ENCODE peak calls at places on chromosomes 6 and 20, in ten cellular contexts. One of them, this sample, is unnamed.

GRCh38 chr6:161257778-161258457 is 15.9 kb downstream of the AGPAT4 start:
- DNase-seq in fibroblast of lung: peak; percentile 99
- DNase-seq in astrocyte of the spinal cord: peak; percentile 97
- DNase-seq in CD4-positive, alpha-beta memory T cell: no peak
- DNase-seq in OCI-LY7: no peak
- DNase-seq in testis: no peak
- DNase-seq in transverse colon: no peak
- DNase-seq in skeletal muscle cell: peak; percentile 93
- DNase-seq in right lobe of liver: no peak
- DNase-seq in CD4-positive, CD25-positive, alpha-beta regulatory T cell: no peak
- DNase-seq in this sample: no peak

GRCh38 chr20:50111120-50111828 is 1.7 kb downstream of the UBE2V1 start:
- DNase-seq in fibroblast of lung: no peak
- DNase-seq in astrocyte of the spinal cord: peak; percentile 65
- DNase-seq in CD4-positive, alpha-beta memory T cell: no peak
- DNase-seq in OCI-LY7: no peak
- DNase-seq in testis: no peak
- DNase-seq in transverse colon: no peak
- DNase-seq in skeletal muscle cell: no peak
- DNase-seq in right lobe of liver: no peak
- DNase-seq in CD4-positive, CD25-positive, alpha-beta regulatory T cell: peak; percentile 31
- DNase-seq in this sample: no peak

GRCh38 chr6:55141611-55142010 is 32.7 kb upstream of the HCRTR2 start:
- DNase-seq in fibroblast of lung: peak; percentile 42
- DNase-seq in astrocyte of the spinal cord: no peak
- DNase-seq in CD4-positive, alpha-beta memory T cell: no peak
- DNase-seq in OCI-LY7: no peak
- DNase-seq in testis: no peak
- DNase-seq in transverse colon: no peak
- DNase-seq in skeletal muscle cell: no peak
- DNase-seq in right lobe of liver: no peak
- DNase-seq in CD4-positive, CD25-positive, alpha-beta regulatory T cell: no peak
- DNase-seq in this sample: no peak

GRCh38 chr6:167501831-167502385 is 177.0 kb downstream of the TTLL2 start:
- DNase-seq in fibroblast of lung: no peak
- DNase-seq in astrocyte of the spinal cord: peak; percentile 8
- DNase-seq in CD4-positive, alpha-beta memory T cell: no peak
- DNase-seq in OCI-LY7: no peak
- DNase-seq in testis: no peak
- DNase-seq in transverse colon: peak; percentile 69
- DNase-seq in skeletal muscle cell: no peak
- DNase-seq in right lobe of liver: peak; percentile 78
- DNase-seq in CD4-positive, CD25-positive, alpha-beta regulatory T cell: no peak
- DNase-seq in this sample: peak; percentile 84

GRCh38 chr20:8244637-8245036 is 112.6 kb downstream of the PLCB1 start:
- DNase-seq in fibroblast of lung: peak; percentile 84
- DNase-seq in astrocyte of the spinal cord: peak; percentile 60
- DNase-seq in CD4-positive, alpha-beta memory T cell: no peak
- DNase-seq in OCI-LY7: no peak
- DNase-seq in testis: peak; percentile 37
- DNase-seq in transverse colon: no peak
- DNase-seq in skeletal muscle cell: peak; percentile 73
- DNase-seq in right lobe of liver: no peak
- DNase-seq in CD4-positive, CD25-positive, alpha-beta regulatory T cell: no peak
- DNase-seq in this sample: no peak

GRCh38 chr20:49478754-49479689 is 3.4 kb downstream of the KCNB1 start:
- DNase-seq in fibroblast of lung: no peak
- DNase-seq in astrocyte of the spinal cord: no peak
- DNase-seq in CD4-positive, alpha-beta memory T cell: no peak
- DNase-seq in OCI-LY7: no peak
- DNase-seq in testis: no peak
- DNase-seq in transverse colon: no peak
- DNase-seq in skeletal muscle cell: no peak
- DNase-seq in right lobe of liver: peak; percentile 83
- DNase-seq in CD4-positive, CD25-positive, alpha-beta regulatory T cell: no peak
- DNase-seq in this sample: no peak

GRCh38 chr6:108609276-108609769 is 48.6 kb downstream of the FOXO3 start:
- DNase-seq in fibroblast of lung: peak; percentile 35
- DNase-seq in astrocyte of the spinal cord: peak; percentile 83
- DNase-seq in CD4-positive, alpha-beta memory T cell: no peak
- DNase-seq in OCI-LY7: no peak
- DNase-seq in testis: no peak
- DNase-seq in transverse colon: no peak
- DNase-seq in skeletal muscle cell: no peak
- DNase-seq in right lobe of liver: no peak
- DNase-seq in CD4-positive, CD25-positive, alpha-beta regulatory T cell: no peak
- DNase-seq in this sample: no peak

GRCh38 chr6:162249907-162250642 is 477.5 kb downstream of the PRKN start:
- DNase-seq in fibroblast of lung: no peak
- DNase-seq in astrocyte of the spinal cord: no peak
- DNase-seq in CD4-positive, alpha-beta memory T cell: no peak
- DNase-seq in OCI-LY7: no peak
- DNase-seq in testis: no peak
- DNase-seq in transverse colon: no peak
- DNase-seq in skeletal muscle cell: no peak
- DNase-seq in right lobe of liver: peak; percentile 57
- DNase-seq in CD4-positive, CD25-positive, alpha-beta regulatory T cell: no peak
- DNase-seq in this sample: no peak

GRCh38 chr6:152976749-152977148 is 6.1 kb downstream of the FBXO5 start:
- DNase-seq in fibroblast of lung: peak; percentile 47
- DNase-seq in astrocyte of the spinal cord: no peak
- DNase-seq in CD4-positive, alpha-beta memory T cell: no peak
- DNase-seq in OCI-LY7: no peak
- DNase-seq in testis: no peak
- DNase-seq in transverse colon: no peak
- DNase-seq in skeletal muscle cell: no peak
- DNase-seq in right lobe of liver: no peak
- DNase-seq in CD4-positive, CD25-positive, alpha-beta regulatory T cell: no peak
- DNase-seq in this sample: no peak

GRCh38 chr6:41286544-41287346 is at the start of gene TREM1:
- DNase-seq in fibroblast of lung: peak; percentile 82
- DNase-seq in astrocyte of the spinal cord: peak; percentile 5
- DNase-seq in CD4-positive, alpha-beta memory T cell: no peak
- DNase-seq in OCI-LY7: no peak
- DNase-seq in testis: peak; percentile 43
- DNase-seq in transverse colon: peak; percentile 35
- DNase-seq in skeletal muscle cell: peak; percentile 88
- DNase-seq in right lobe of liver: no peak
- DNase-seq in CD4-positive, CD25-positive, alpha-beta regulatory T cell: no peak
- DNase-seq in this sample: no peak

GRCh38 chr6:168045141-168045691 is 33.8 kb downstream of the FRMD1 start:
- DNase-seq in fibroblast of lung: no peak
- DNase-seq in astrocyte of the spinal cord: no peak
- DNase-seq in CD4-positive, alpha-beta memory T cell: no peak
- DNase-seq in OCI-LY7: no peak
- DNase-seq in testis: no peak
- DNase-seq in transverse colon: no peak
- DNase-seq in skeletal muscle cell: no peak
- DNase-seq in right lobe of liver: peak; percentile 43
- DNase-seq in CD4-positive, CD25-positive, alpha-beta regulatory T cell: no peak
- DNase-seq in this sample: no peak

GRCh38 chr6:315921-316752 is 23.9 kb downstream of the DUSP22 start:
- DNase-seq in fibroblast of lung: no peak
- DNase-seq in astrocyte of the spinal cord: no peak
- DNase-seq in CD4-positive, alpha-beta memory T cell: no peak
- DNase-seq in OCI-LY7: no peak
- DNase-seq in testis: no peak
- DNase-seq in transverse colon: no peak
- DNase-seq in skeletal muscle cell: no peak
- DNase-seq in right lobe of liver: no peak
- DNase-seq in CD4-positive, CD25-positive, alpha-beta regulatory T cell: peak; percentile 33
- DNase-seq in this sample: no peak

GRCh38 chr20:19265646-19266374 is 53.4 kb downstream of the SLC24A3 start:
- DNase-seq in fibroblast of lung: no peak
- DNase-seq in astrocyte of the spinal cord: no peak
- DNase-seq in CD4-positive, alpha-beta memory T cell: no peak
- DNase-seq in OCI-LY7: peak; percentile 11
- DNase-seq in testis: peak; percentile 29
- DNase-seq in transverse colon: no peak
- DNase-seq in skeletal muscle cell: no peak
- DNase-seq in right lobe of liver: no peak
- DNase-seq in CD4-positive, CD25-positive, alpha-beta regulatory T cell: peak; percentile 9
- DNase-seq in this sample: peak; percentile 89

GRCh38 chr20:19868383-19868782 is 110.3 kb downstream of the RIN2 start:
- DNase-seq in fibroblast of lung: no peak
- DNase-seq in astrocyte of the spinal cord: no peak
- DNase-seq in CD4-positive, alpha-beta memory T cell: no peak
- DNase-seq in OCI-LY7: no peak
- DNase-seq in testis: no peak
- DNase-seq in transverse colon: no peak
- DNase-seq in skeletal muscle cell: no peak
- DNase-seq in right lobe of liver: no peak
- DNase-seq in CD4-positive, CD25-positive, alpha-beta regulatory T cell: no peak
- DNase-seq in this sample: no peak

GRCh38 chr6:155795173-155795796 is 339.6 kb upstream of the NOX3 start:
- DNase-seq in fibroblast of lung: no peak
- DNase-seq in astrocyte of the spinal cord: no peak
- DNase-seq in CD4-positive, alpha-beta memory T cell: no peak
- DNase-seq in OCI-LY7: no peak
- DNase-seq in testis: no peak
- DNase-seq in transverse colon: no peak
- DNase-seq in skeletal muscle cell: no peak
- DNase-seq in right lobe of liver: no peak
- DNase-seq in CD4-positive, CD25-positive, alpha-beta regulatory T cell: no peak
- DNase-seq in this sample: no peak

GRCh38 chr6:87154641-87155271 is 609 bp upstream of the ZNF292 start:
- DNase-seq in fibroblast of lung: peak; percentile 79
- DNase-seq in astrocyte of the spinal cord: peak; percentile 82
- DNase-seq in CD4-positive, alpha-beta memory T cell: no peak
- DNase-seq in OCI-LY7: peak; percentile 80
- DNase-seq in testis: peak; percentile 76
- DNase-seq in transverse colon: no peak
- DNase-seq in skeletal muscle cell: peak; percentile 62
- DNase-seq in right lobe of liver: no peak
- DNase-seq in CD4-positive, CD25-positive, alpha-beta regulatory T cell: peak; percentile 90
- DNase-seq in this sample: no peak

GRCh38 chr20:25005661-25006060 is 13.1 kb upstream of the APMAP start:
- DNase-seq in fibroblast of lung: no peak
- DNase-seq in astrocyte of the spinal cord: peak; percentile 4
- DNase-seq in CD4-positive, alpha-beta memory T cell: no peak
- DNase-seq in OCI-LY7: no peak
- DNase-seq in testis: no peak
- DNase-seq in transverse colon: no peak
- DNase-seq in skeletal muscle cell: no peak
- DNase-seq in right lobe of liver: no peak
- DNase-seq in CD4-positive, CD25-positive, alpha-beta regulatory T cell: no peak
- DNase-seq in this sample: peak; percentile 41

GRCh38 chr6:27840572-27840971 is 71.6 kb downstream of the OR2B2 start:
- DNase-seq in fibroblast of lung: no peak
- DNase-seq in astrocyte of the spinal cord: no peak
- DNase-seq in CD4-positive, alpha-beta memory T cell: no peak
- DNase-seq in OCI-LY7: no peak
- DNase-seq in testis: no peak
- DNase-seq in transverse colon: no peak
- DNase-seq in skeletal muscle cell: no peak
- DNase-seq in right lobe of liver: no peak
- DNase-seq in CD4-positive, CD25-positive, alpha-beta regulatory T cell: no peak
- DNase-seq in this sample: no peak

GRCh38 chr6:27836080-27836782 is 76.0 kb downstream of the OR2B2 start:
- DNase-seq in fibroblast of lung: no peak
- DNase-seq in astrocyte of the spinal cord: no peak
- DNase-seq in CD4-positive, alpha-beta memory T cell: no peak
- DNase-seq in OCI-LY7: peak; percentile 31
- DNase-seq in testis: no peak
- DNase-seq in transverse colon: no peak
- DNase-seq in skeletal muscle cell: no peak
- DNase-seq in right lobe of liver: no peak
- DNase-seq in CD4-positive, CD25-positive, alpha-beta regulatory T cell: no peak
- DNase-seq in this sample: no peak

GRCh38 chr6:27839303-27840081 is 72.7 kb downstream of the OR2B2 start:
- DNase-seq in fibroblast of lung: peak; percentile 77
- DNase-seq in astrocyte of the spinal cord: peak; percentile 83
- DNase-seq in CD4-positive, alpha-beta memory T cell: no peak
- DNase-seq in OCI-LY7: peak; percentile 66
- DNase-seq in testis: peak; percentile 76
- DNase-seq in transverse colon: peak; percentile 65
- DNase-seq in skeletal muscle cell: no peak
- DNase-seq in right lobe of liver: peak; percentile 76
- DNase-seq in CD4-positive, CD25-positive, alpha-beta regulatory T cell: peak; percentile 73
- DNase-seq in this sample: peak; percentile 70

GRCh38 chr6:27836783-27837635 is 75.2 kb downstream of the OR2B2 start:
- DNase-seq in fibroblast of lung: peak; percentile 91
- DNase-seq in astrocyte of the spinal cord: peak; percentile 91
- DNase-seq in CD4-positive, alpha-beta memory T cell: peak; percentile 77
- DNase-seq in OCI-LY7: peak; percentile 91
- DNase-seq in testis: peak; percentile 83
- DNase-seq in transverse colon: peak; percentile 72
- DNase-seq in skeletal muscle cell: peak; percentile 82
- DNase-seq in right lobe of liver: no peak
- DNase-seq in CD4-positive, CD25-positive, alpha-beta regulatory T cell: peak; percentile 90
- DNase-seq in this sample: peak; percentile 80

GRCh38 chr6:27837636-27838512 is 74.3 kb downstream of the OR2B2 start:
- DNase-seq in fibroblast of lung: peak; percentile 100
- DNase-seq in astrocyte of the spinal cord: peak; percentile 99
- DNase-seq in CD4-positive, alpha-beta memory T cell: no peak
- DNase-seq in OCI-LY7: peak; percentile 99
- DNase-seq in testis: peak; percentile 91
- DNase-seq in transverse colon: peak; percentile 87
- DNase-seq in skeletal muscle cell: peak; percentile 99
- DNase-seq in right lobe of liver: peak; percentile 88
- DNase-seq in CD4-positive, CD25-positive, alpha-beta regulatory T cell: peak; percentile 99
- DNase-seq in this sample: peak; percentile 93
- H3K4me3 ChIP-seq in fibroblast of lung: peak overlapping the region; percentile 71
- H3K4me3 ChIP-seq in astrocyte of the spinal cord: peak overlapping the region; percentile 83
- H3K4me3 ChIP-seq in CD4-positive, alpha-beta memory T cell: peak overlapping the region; percentile 63
- H3K4me3 ChIP-seq in OCI-LY7: peak overlapping the region; percentile 87
- H3K4me3 ChIP-seq in testis: peak overlapping the region; percentile 87
- H3K4me3 ChIP-seq in transverse colon: peak overlapping the region; percentile 40
- H3K4me3 ChIP-seq in skeletal muscle cell: peak overlapping the region; percentile 69
- H3K4me3 ChIP-seq in right lobe of liver: peak overlapping the region; percentile 75
- H3K4me3 ChIP-seq in CD4-positive, CD25-positive, alpha-beta regulatory T cell: peak overlapping the region; percentile 98
- H3K4me3 ChIP-seq in this sample: peak overlapping the region; percentile 90

GRCh38 chr6:42727627-42728026 is 5.2 kb upstream of the PRPH2 start:
- DNase-seq in fibroblast of lung: peak; percentile 33
- DNase-seq in astrocyte of the spinal cord: no peak
- DNase-seq in CD4-positive, alpha-beta memory T cell: no peak
- DNase-seq in OCI-LY7: no peak
- DNase-seq in testis: peak; percentile 65
- DNase-seq in transverse colon: no peak
- DNase-seq in skeletal muscle cell: no peak
- DNase-seq in right lobe of liver: peak; percentile 46
- DNase-seq in CD4-positive, CD25-positive, alpha-beta regulatory T cell: no peak
- DNase-seq in this sample: no peak
- H3K4me3 ChIP-seq in fibroblast of lung: peak overlapping the region; percentile 29
- H3K4me3 ChIP-seq in astrocyte of the spinal cord: no peak overlapping the region
- H3K4me3 ChIP-seq in CD4-positive, alpha-beta memory T cell: no peak overlapping the region
- H3K4me3 ChIP-seq in OCI-LY7: no peak overlapping the region
- H3K4me3 ChIP-seq in testis: peak overlapping the region; percentile 62
- H3K4me3 ChIP-seq in transverse colon: no peak overlapping the region
- H3K4me3 ChIP-seq in skeletal muscle cell: no peak overlapping the region
- H3K4me3 ChIP-seq in right lobe of liver: peak overlapping the region; percentile 62
- H3K4me3 ChIP-seq in CD4-positive, CD25-positive, alpha-beta regulatory T cell: no peak overlapping the region
- H3K4me3 ChIP-seq in this sample: no peak overlapping the region

GRCh38 chr6:15515660-15516375 is 147.0 kb downstream of the DTNBP1 start:
- DNase-seq in fibroblast of lung: no peak
- DNase-seq in astrocyte of the spinal cord: no peak
- DNase-seq in CD4-positive, alpha-beta memory T cell: no peak
- DNase-seq in OCI-LY7: no peak
- DNase-seq in testis: no peak
- DNase-seq in transverse colon: no peak
- DNase-seq in skeletal muscle cell: no peak
- DNase-seq in right lobe of liver: no peak
- DNase-seq in CD4-positive, CD25-positive, alpha-beta regulatory T cell: no peak
- DNase-seq in this sample: no peak
- H3K4me3 ChIP-seq in fibroblast of lung: no peak overlapping the region
- H3K4me3 ChIP-seq in astrocyte of the spinal cord: no peak overlapping the region
- H3K4me3 ChIP-seq in CD4-positive, alpha-beta memory T cell: no peak overlapping the region
- H3K4me3 ChIP-seq in OCI-LY7: no peak overlapping the region
- H3K4me3 ChIP-seq in testis: no peak overlapping the region
- H3K4me3 ChIP-seq in transverse colon: no peak overlapping the region
- H3K4me3 ChIP-seq in skeletal muscle cell: no peak overlapping the region
- H3K4me3 ChIP-seq in right lobe of liver: no peak overlapping the region
- H3K4me3 ChIP-seq in CD4-positive, CD25-positive, alpha-beta regulatory T cell: no peak overlapping the region
- H3K4me3 ChIP-seq in this sample: no peak overlapping the region

GRCh38 chr20:33864324-33864963 is 53.3 kb downstream of the CHMP4B start:
- DNase-seq in fibroblast of lung: no peak
- DNase-seq in astrocyte of the spinal cord: no peak
- DNase-seq in CD4-positive, alpha-beta memory T cell: no peak
- DNase-seq in OCI-LY7: no peak
- DNase-seq in testis: no peak
- DNase-seq in transverse colon: no peak
- DNase-seq in skeletal muscle cell: no peak
- DNase-seq in right lobe of liver: no peak
- DNase-seq in CD4-positive, CD25-positive, alpha-beta regulatory T cell: no peak
- DNase-seq in this sample: no peak
- H3K4me3 ChIP-seq in fibroblast of lung: no peak overlapping the region
- H3K4me3 ChIP-seq in astrocyte of the spinal cord: no peak overlapping the region
- H3K4me3 ChIP-seq in CD4-positive, alpha-beta memory T cell: no peak overlapping the region
- H3K4me3 ChIP-seq in OCI-LY7: no peak overlapping the region
- H3K4me3 ChIP-seq in testis: no peak overlapping the region
- H3K4me3 ChIP-seq in transverse colon: no peak overlapping the region
- H3K4me3 ChIP-seq in skeletal muscle cell: no peak overlapping the region
- H3K4me3 ChIP-seq in right lobe of liver: no peak overlapping the region
- H3K4me3 ChIP-seq in CD4-positive, CD25-positive, alpha-beta regulatory T cell: no peak overlapping the region
- H3K4me3 ChIP-seq in this sample: no peak overlapping the region

This sample was measured in endodermal cell.